ENCODE peak calls at places on chromosomes 5 and 9, in eight cellular contexts. H, L, O, T, Y, E, X and W are unnamed samples.
A peak's percentile ranks its signal among the peaks of the same experiment; 100 is the strongest.

GRCh38 chr9:121576281-121577075 is 75.0 kb upstream of the DAB2IP start:
- DNase-seq in T (no peak), H (no peak), X (no peak), Y (no peak), E (no peak), L (no peak), O (no peak), W (no peak)

GRCh38 chr9:106025449-106025848 is 331.1 kb downstream of the TMEM38B start:
- DNase-seq in H (no peak), O (no peak), L (no peak), E (no peak), X (peak; percentile 48), T (no peak), Y (no peak), W (no peak)

GRCh38 chr9:133470427-133470924 is 8.4 kb downstream of the SLC2A6 start:
- DNase-seq in L (no peak), T (no peak), O (no peak), E (no peak), Y (no peak), H (no peak), X (no peak), W (no peak)

GRCh38 chr9:129624947-129625346 is 1.0 kb upstream of the NTMT1 start:
- DNase-seq in E (no peak), O (no peak), T (no peak), Y (no peak), L (no peak), X (no peak), H (peak; percentile 60), W (no peak)

GRCh38 chr5:40395241-40395640 is 284.5 kb upstream of the PTGER4 start:
- DNase-seq in X (no peak), Y (no peak), E (no peak), L (no peak), H (no peak), T (no peak), O (no peak), W (no peak)

GRCh38 chr5:11000517-11001353 is 239.7 kb upstream of the DAP start:
- DNase-seq in E (no peak), T (no peak), H (no peak), X (no peak), O (no peak), L (no peak), Y (no peak), W (no peak)

GRCh38 chr5:68502531-68502930 is 287.0 kb downstream of the PIK3R1 start:
- DNase-seq in T (no peak), Y (no peak), E (no peak), X (no peak), H (no peak), L (no peak), O (no peak), W (no peak)

GRCh38 chr9:37331871-37332270 is 90.6 kb upstream of the GRHPR start:
- DNase-seq in O (no peak), T (no peak), L (no peak), E (no peak), X (no peak), H (no peak), Y (no peak), W (no peak)

GRCh38 chr5:157961828-157962390 is 103.0 kb upstream of the CLINT1 start:
- DNase-seq in O (no peak), E (no peak), H (no peak), L (no peak), Y (no peak), X (no peak), T (no peak), W (no peak)

GRCh38 chr9:115672477-115673316 is 480.9 kb upstream of the PAPPA start:
- DNase-seq in E (peak; percentile 36), H (peak; percentile 96), O (no peak), L (no peak), T (no peak), X (no peak), Y (no peak), W (peak; percentile 3)

GRCh38 chr5:77426670-77427069 is 65.4 kb downstream of the WDR41 start:
- DNase-seq in T (no peak), H (peak; percentile 33), Y (no peak), O (no peak), L (no peak), E (no peak), X (no peak), W (no peak)

GRCh38 chr9:74236857-74237256 is 260.3 kb upstream of the RORB start:
- DNase-seq in H (no peak), X (no peak), E (no peak), Y (no peak), T (no peak), O (no peak), L (no peak), W (no peak)

GRCh38 chr5:169433221-169433651 is 132.3 kb upstream of the SLIT3 start:
- DNase-seq in H (peak; percentile 16), Y (no peak), T (no peak), L (no peak), X (no peak), O (no peak), E (no peak), W (no peak)

GRCh38 chr5:107284822-107285510 is 385.8 kb downstream of the EFNA5 start:
- DNase-seq in L (no peak), H (peak; percentile 22), X (no peak), E (peak; percentile 37), O (no peak), Y (no peak), T (no peak), W (no peak)

GRCh38 chr5:168409601-168410458 is 76.4 kb upstream of the RARS1 start:
- DNase-seq in Y (peak; percentile 62), O (no peak), E (no peak), L (no peak), T (no peak), H (peak; percentile 83), X (no peak), W (no peak)

GRCh38 chr9:135589596-135590485 is 28.3 kb downstream of the PAEP start:
- DNase-seq in L (peak; percentile 19), Y (peak; percentile 44), O (no peak), T (no peak), X (no peak), H (no peak), E (no peak), W (no peak)

GRCh38 chr9:15622596-15622995 is 69.8 kb downstream of the CCDC171 start:
- DNase-seq in Y (no peak), H (peak; percentile 42), L (no peak), X (no peak), E (no peak), T (no peak), O (no peak), W (no peak)

GRCh38 chr9:34991833-34992375 is 2.4 kb downstream of the DNAJB5 start:
- DNase-seq in O (peak; percentile 46), T (no peak), L (no peak), X (peak; percentile 34), E (peak; percentile 13), Y (peak; percentile 85), H (no peak), W (peak; percentile 45)
- TF ChIP-seq CTCF in O (no peak), T (no peak), L (no peak), X (no peak), E (no peak), Y (no peak), H (no peak), W (no peak)

GRCh38 chr5:171927345-171927941 is 79.0 kb downstream of the FBXW11 start:
- DNase-seq in H (peak; percentile 31), E (no peak), X (no peak), L (no peak), Y (no peak), O (no peak), T (no peak), W (no peak)
- TF ChIP-seq CTCF in H (peak; percentile 53), E (peak; percentile 54), X (no peak), L (no peak), Y (no peak), O (peak; percentile 51), T (peak; percentile 76), W (peak; percentile 42)

GRCh38 chr5:55714339-55714738 is 2.2 kb upstream of the SLC38A9 start:
- DNase-seq in O (no peak), H (no peak), E (no peak), Y (no peak), L (no peak), X (no peak), T (no peak), W (no peak)
- TF ChIP-seq CTCF in O (no peak), H (no peak), E (no peak), Y (no peak), L (no peak), X (no peak), T (no peak), W (no peak)

GRCh38 chr5:43020294-43020711 is 19.8 kb downstream of the ANXA2R start:
- DNase-seq in T (peak; percentile 13), E (peak; percentile 44), Y (no peak), X (no peak), O (no peak), L (no peak), H (no peak), W (no peak)
- TF ChIP-seq CTCF in T (peak; percentile 9), E (no peak), Y (no peak), X (no peak), O (peak; percentile 18), L (no peak), H (no peak), W (no peak)

GRCh38 chr9:29691758-29692407 is 2118.6 kb upstream of the C9orf72 start:
- DNase-seq in E (peak; percentile 32), T (peak; percentile 53), H (peak; percentile 72), O (peak; percentile 50), Y (no peak), X (no peak), L (no peak), W (peak; percentile 43)
- TF ChIP-seq CTCF in E (peak; percentile 34), T (peak; percentile 40), H (peak; percentile 66), O (no peak), Y (no peak), X (no peak), L (no peak), W (peak; percentile 55)

GRCh38 chr9:84403288-84403687 is 62.7 kb upstream of the SLC28A3 start:
- DNase-seq in L (no peak), T (no peak), O (no peak), E (no peak), H (no peak), Y (no peak), X (no peak), W (no peak)

GRCh38 chr9:84402517-84402916 is 62.0 kb upstream of the SLC28A3 start:
- DNase-seq in H (no peak), Y (no peak), T (no peak), X (peak; percentile 20), O (no peak), L (no peak), E (no peak), W (no peak)

GRCh38 chr9:84408416-84408815 is 67.9 kb upstream of the SLC28A3 start:
- DNase-seq in E (no peak), H (no peak), L (no peak), O (no peak), Y (no peak), X (no peak), T (no peak), W (no peak)

GRCh38 chr9:84405666-84406065 is 65.1 kb upstream of the SLC28A3 start:
- DNase-seq in L (no peak), T (no peak), X (no peak), O (no peak), Y (no peak), E (no peak), H (no peak), W (no peak)

GRCh38 chr9:84404095-84404686 is 63.6 kb upstream of the SLC28A3 start:
- DNase-seq in E (no peak), H (no peak), O (peak; percentile 38), L (no peak), Y (no peak), X (no peak), T (peak; percentile 44), W (peak; percentile 17)
- TF ChIP-seq CTCF in E (peak; percentile 31), H (peak; percentile 59), O (peak; percentile 87), L (no peak), Y (no peak), X (peak; percentile 65), T (peak; percentile 87), W (peak; percentile 64)